ENCODE peak calls at places on chromosome 21, in nine cellular contexts. A is endothelial cell of umbilical vein, T is Peyer's patch, F is A549, J is IMR-90, X is heart left ventricle, U is testis, C is K562, G is ovary. H is an unnamed sample. For H3K4me1, the result is how much of the 10 kb centered on the place peaks cover.

GRCh38 chr21:36909423-36909822 is 57.0 kb downstream of the HLCS start:
- DNase-seq in U (no peak), C (no peak), X (no peak), G (no peak), T (no peak), A (no peak), J (peak), F (peak), H (no peak)

GRCh38 chr21:25568230-25568629 is 39.1 kb downstream of the MRPL39 start:
- DNase-seq in J (peak), T (no peak), F (no peak), G (peak), U (peak), C (no peak), A (peak), X (peak), H (peak)

GRCh38 chr21:31893841-31894240 is 21.0 kb downstream of the HUNK start:
- DNase-seq in F (no peak), X (no peak), T (no peak), A (no peak), U (no peak), J (no peak), G (no peak), C (no peak), H (no peak)

GRCh38 chr21:14454642-14455009 is 71.7 kb upstream of the HSPA13 start:
- DNase-seq in T (no peak), F (no peak), G (no peak), C (peak), U (no peak), X (no peak), A (no peak), J (no peak), H (no peak)

GRCh38 chr21:36615274-36615964 is 83.5 kb upstream of the SIM2 start:
- DNase-seq in J (no peak), X (no peak), U (no peak), C (no peak), A (no peak), F (peak), G (no peak), T (no peak), H (no peak)

GRCh38 chr21:32278068-32278467 is 781 bp downstream of the MIS18A start:
- DNase-seq in J (no peak), U (no peak), X (no peak), T (no peak), G (no peak), F (no peak), A (peak), C (no peak), H (no peak)

GRCh38 chr21:32131960-32132359 is 146.9 kb downstream of the MIS18A start:
- DNase-seq in J (peak), X (no peak), G (no peak), C (peak), A (no peak), U (no peak), F (peak), T (no peak), H (no peak)

GRCh38 chr21:37551406-37552355 is 185.1 kb downstream of the DYRK1A start:
- DNase-seq in T (no peak), A (peak), C (no peak), X (no peak), J (no peak), U (peak), F (no peak), G (peak), H (no peak)

GRCh38 chr21:27477321-27477720 is 510.4 kb upstream of the ADAMTS5 start:
- DNase-seq in F (no peak), G (no peak), C (no peak), A (no peak), X (no peak), J (peak), U (no peak), T (no peak), H (no peak)

GRCh38 chr21:36603221-36603620 is 95.7 kb upstream of the SIM2 start:
- DNase-seq in X (no peak), U (no peak), F (no peak), G (no peak), T (no peak), A (no peak), J (no peak), C (no peak), H (no peak)

GRCh38 chr21:15894596-15894995 is 164.8 kb downstream of the USP25 start:
- DNase-seq in U (no peak), F (no peak), G (no peak), J (peak), T (no peak), C (no peak), X (no peak), A (peak), H (no peak)

GRCh38 chr21:14613496-14613895 is 67.4 kb upstream of the SAMSN1 start:
- DNase-seq in G (no peak), A (no peak), J (no peak), F (no peak), T (no peak), C (no peak), X (no peak), U (no peak), H (no peak)

GRCh38 chr21:25215698-25216384 is 391.4 kb downstream of the MRPL39 start:
- DNase-seq in G (no peak), J (no peak), A (no peak), T (no peak), C (no peak), U (no peak), X (no peak), F (no peak), H (no peak)

GRCh38 chr21:27572681-27573080 is 605.8 kb upstream of the ADAMTS5 start:
- DNase-seq in T (no peak), U (no peak), J (peak), C (no peak), F (no peak), A (no peak), G (no peak), X (no peak), H (no peak)

GRCh38 chr21:36235058-36235582 is 78.5 kb downstream of the DOP1B start:
- DNase-seq in U (no peak), C (no peak), X (no peak), J (no peak), F (no peak), T (no peak), A (no peak), G (no peak), H (peak)

DNA sequence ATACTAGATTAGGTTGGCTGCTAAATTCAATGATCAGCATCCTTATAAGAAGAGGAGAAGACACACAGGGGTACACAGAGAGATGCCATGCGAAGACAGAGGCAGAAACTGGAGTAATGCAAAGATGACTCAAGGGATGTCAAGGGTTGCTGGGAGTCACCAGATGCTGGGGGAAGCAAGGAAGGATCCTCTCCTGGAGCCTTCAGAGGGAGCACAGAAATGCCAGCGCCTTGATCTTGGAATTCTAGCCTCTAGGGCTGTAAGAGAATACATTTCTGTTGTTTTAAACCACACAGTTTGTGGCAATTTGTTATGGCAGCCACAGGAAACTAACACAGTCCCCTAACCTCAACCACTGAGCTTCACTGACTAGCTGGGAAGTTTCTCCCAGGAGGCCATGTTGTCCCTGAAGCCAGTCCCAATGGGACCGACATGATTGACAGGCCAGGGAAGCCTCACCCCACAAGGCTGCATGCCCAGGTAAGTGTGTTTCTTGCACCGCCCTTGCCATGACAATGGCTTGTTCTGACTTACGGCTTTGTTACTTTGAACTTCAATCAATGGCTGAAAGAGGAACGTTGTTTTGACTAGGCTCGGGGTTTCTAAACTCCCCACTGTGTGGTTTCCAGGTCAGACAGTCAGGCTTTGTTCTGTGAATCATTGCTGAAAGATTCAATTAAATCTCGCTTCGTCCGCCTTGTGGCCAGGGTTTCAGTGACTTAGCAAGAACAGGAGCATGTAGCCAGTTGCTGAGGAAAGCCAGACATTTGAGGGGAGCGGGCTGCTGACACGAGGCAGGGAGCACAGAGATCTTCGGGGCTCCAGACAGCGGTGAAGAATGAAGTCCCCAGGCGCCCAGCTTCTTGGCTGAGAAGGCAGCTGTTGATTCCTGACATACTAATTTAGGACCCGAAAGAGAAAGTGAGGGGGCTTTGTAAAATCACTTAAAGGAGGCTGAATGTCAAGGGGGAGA is 62.3 kb downstream of the RUNX1 start:
- DNase-seq in T (no peak), F (no peak), A (no peak), G (no peak), X (no peak), C (no peak), J (peak), U (no peak), H (no peak)
- TF ChIP-seq CTCF in T (no peak), F (no peak), A (no peak), G (no peak), X (no peak), C (no peak), J (peak), U (no peak), H (no peak)

DNA sequence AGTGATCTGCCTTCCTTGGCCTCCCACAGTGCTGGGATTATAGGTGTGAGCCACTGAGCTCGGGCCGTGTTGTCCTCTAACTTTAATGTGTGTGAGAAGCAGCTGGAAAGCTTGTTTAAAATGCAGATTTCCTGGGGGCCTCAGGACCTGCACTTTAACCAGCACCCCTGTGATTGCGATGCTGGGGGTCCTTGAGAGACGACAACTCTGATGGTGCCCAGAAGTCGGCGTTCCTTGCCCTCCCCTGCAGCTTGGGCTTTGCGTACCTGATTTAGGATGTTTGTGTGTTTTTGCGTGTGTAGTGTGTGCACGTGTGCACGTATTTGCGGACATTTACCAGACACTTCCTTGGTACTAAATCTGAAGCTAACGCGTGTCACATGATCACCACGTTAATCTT is 10.9 kb downstream of the IFNGR2 start:
- DNase-seq in C (no peak), J (no peak), A (no peak), X (no peak), T (no peak), F (no peak), U (no peak), G (no peak), H (no peak)
- H3K4me1 ChIP-seq in C (under half), J (under half), A (under half), X (under half), T (under half), F (under half), U (under half), G (under half), H (half or more)

GRCh38 chr21:42031241-42031640 is 21.1 kb upstream of the ZBTB21 start:
- DNase-seq in F (no peak), X (no peak), T (no peak), U (no peak), A (no peak), J (no peak), G (no peak), C (no peak), H (no peak)

GRCh38 chr21:42030311-42030710 is 20.2 kb upstream of the ZBTB21 start:
- DNase-seq in A (no peak), X (no peak), F (no peak), C (no peak), U (no peak), T (peak), J (no peak), G (no peak), H (no peak)

GRCh38 chr21:42027804-42028753 is 17.9 kb upstream of the ZBTB21 start:
- DNase-seq in T (no peak), J (no peak), A (no peak), X (no peak), C (no peak), G (no peak), F (no peak), U (no peak), H (no peak)

GRCh38 chr21:42027085-42027803 is 17.1 kb upstream of the ZBTB21 start:
- DNase-seq in X (no peak), A (no peak), T (no peak), C (no peak), F (no peak), U (no peak), J (no peak), G (no peak), H (no peak)

DNA sequence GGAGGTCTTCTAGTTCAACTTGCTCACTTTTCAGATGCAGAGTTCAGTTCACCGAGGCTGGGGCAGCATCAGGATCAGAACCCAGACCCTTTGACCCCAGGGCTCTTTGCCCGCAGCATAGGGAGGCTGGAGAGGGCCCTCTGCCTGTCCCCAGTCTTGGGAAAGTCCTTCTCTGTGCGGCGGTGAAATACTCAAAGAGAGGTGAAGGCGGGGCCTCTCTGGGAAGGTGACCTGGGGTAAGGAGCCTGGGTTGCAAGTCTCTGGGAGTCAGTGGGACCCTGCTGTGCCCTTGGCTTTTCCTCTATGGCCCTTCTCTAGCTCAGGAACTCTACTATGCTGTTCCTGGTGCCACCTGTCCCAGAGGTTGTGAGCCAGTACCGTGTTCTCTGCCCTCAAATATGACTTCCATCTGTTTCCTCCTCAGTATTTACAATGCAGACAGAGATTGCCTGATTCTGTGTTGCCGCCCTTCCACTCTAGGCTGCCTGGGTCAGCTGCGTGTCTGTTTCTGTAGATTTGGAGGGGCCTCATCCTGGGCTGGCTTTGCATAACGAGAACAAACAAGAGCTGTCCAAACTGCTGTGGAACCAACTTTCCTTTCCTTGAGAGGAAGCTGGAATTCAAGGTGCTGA is 18.7 kb upstream of the ZBTB21 start:
- DNase-seq in C (no peak), A (no peak), J (no peak), X (no peak), F (no peak), T (no peak), U (no peak), G (no peak), H (no peak)
- TF ChIP-seq POLR2A in C (no peak), A (no peak), J (no peak), X (no peak), F (no peak), T (no peak), U (no peak), G (no peak), H (no peak)

GRCh38 chr21:29196021-29196663 is 65.7 kb downstream of the MAP3K7CL start:
- DNase-seq in C (peak), J (peak), A (peak), U (peak), F (peak), X (peak), T (no peak), G (no peak), H (no peak)
- TF ChIP-seq CTCF in C (peak), J (peak), A (peak), U (no peak), F (peak), X (no peak), T (peak), G (no peak), H (no peak)

GRCh38 chr21:22201669-22202068 is 1203.5 kb downstream of the NCAM2 start:
- DNase-seq in J (no peak), T (no peak), U (no peak), A (no peak), X (no peak), C (no peak), F (no peak), G (no peak), H (no peak)

GRCh38 chr21:22200378-22201092 is 1202.3 kb downstream of the NCAM2 start:
- DNase-seq in X (no peak), C (no peak), U (no peak), F (no peak), J (no peak), T (no peak), A (no peak), G (no peak), H (no peak)

GRCh38 chr21:22201142-22201541 is 1202.9 kb downstream of the NCAM2 start:
- DNase-seq in X (no peak), A (no peak), T (no peak), G (no peak), C (no peak), F (no peak), U (no peak), J (no peak), H (no peak)
- H3K4me1 ChIP-seq in X (under half), A (under half), T (under half), G (under half), C (under half), F (under half), U (under half), J (under half), H (under half)

DNA sequence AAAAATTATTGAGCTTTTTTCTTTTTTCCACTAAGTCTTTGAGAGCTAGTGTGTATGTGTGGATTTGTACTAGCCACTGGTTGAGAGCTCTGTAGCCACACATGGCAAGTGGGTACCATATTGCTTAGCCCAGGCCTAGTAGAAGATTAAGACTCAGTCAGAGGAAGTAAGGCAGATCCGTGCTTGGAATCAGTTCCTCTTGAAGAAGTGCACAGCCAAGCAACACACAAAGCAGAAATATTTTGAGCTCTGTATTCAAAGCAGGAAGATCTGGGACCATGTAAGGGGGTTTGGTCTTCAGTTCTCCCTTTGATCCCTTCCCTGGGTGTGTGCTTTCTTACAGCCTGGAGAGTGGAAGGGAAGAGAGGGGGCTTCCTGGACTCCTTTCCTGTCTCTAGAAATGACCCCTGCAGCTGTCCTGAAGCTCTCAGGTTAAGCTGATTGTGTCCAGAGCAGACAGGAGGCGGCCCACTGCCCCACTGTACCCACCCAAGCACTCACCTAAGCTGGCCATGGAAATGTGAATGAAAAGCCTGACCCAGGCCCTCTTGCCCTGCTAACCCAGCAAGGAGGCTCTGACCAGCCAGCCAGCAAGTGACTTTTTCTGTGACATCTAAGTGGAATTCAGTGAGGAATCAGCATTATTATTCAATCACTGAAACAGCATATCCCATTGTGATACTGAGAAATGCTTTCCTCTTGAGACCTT is 3.6 kb downstream of the ETS2 start:
- DNase-seq in T (no peak), J (no peak), F (no peak), G (no peak), C (no peak), X (no peak), A (no peak), U (no peak), H (no peak)
- TF ChIP-seq POLR2A in T (peak), J (no peak), F (no peak), G (no peak), C (no peak), X (no peak), A (no peak), U (no peak), H (no peak)

DNA sequence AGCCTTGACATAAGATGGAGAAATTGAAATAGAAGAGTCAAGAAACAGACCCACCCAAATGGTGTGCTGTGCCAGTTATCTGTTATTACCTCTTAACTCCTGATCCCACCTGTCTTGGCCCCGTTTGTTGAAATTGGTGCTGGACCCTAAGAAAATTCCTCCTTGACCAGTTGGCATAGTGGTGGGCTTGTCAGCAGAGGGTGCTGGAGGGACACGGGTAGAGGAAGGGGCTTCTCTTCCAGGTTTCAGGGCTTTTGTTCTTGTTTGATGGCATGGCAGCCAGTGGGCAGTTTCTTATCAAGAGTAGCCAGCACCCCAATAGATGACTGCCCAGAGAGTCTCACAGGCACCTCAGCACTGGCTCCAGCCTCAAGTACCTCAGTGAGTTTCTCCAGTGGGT is 51.6 kb downstream of the PCBP3 start:
- DNase-seq in F (no peak), J (no peak), C (no peak), T (no peak), G (no peak), U (no peak), X (no peak), A (no peak), H (no peak)
- TF ChIP-seq CTCF in F (no peak), J (no peak), C (no peak), T (no peak), G (no peak), U (no peak), X (no peak), A (no peak), H (no peak)

DNA sequence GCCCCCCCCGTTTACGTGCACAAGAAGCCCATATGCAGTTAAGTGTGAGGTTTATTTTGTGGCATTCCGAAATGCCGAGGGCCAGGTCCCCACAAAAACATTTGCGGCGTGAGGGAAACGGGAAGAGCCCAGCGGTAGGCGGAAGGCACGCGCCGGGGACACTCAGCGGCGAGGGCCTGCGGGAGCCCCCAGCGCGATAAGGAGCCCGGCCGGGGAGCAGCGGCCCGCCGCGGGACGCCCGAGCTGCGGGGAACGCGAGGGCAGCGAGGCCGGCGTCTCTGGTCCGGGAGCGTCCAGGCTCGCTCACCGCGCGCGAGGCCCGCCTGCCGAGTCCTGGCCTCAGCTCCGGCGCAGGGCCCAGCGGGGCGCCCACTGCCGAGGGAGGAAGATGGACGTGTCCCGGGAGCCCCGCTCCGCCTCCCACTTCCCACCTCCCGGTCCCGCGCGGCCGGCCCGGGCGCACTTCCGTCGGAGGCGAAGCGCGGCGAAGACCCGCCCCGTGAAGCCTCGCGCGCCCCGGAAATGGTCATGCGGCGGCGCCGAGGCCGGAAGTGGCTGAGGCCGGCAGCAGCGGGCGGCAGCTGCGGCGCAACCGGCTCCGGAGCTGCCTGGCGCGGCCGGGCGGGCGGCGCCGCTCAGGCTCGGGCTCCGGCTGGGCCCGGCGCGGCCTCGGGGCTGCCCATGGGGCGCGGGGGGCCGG is at the start of gene TRAPPC10:
- DNase-seq in X (peak), F (peak), A (peak), U (peak), J (peak), C (peak), T (peak), G (peak), H (peak)
- H3K4me1 ChIP-seq in X (under half), F (under half), A (under half), U (under half), J (under half), C (under half), T (under half), G (under half), H (under half)

H was measured in spleen.